ENCODE peak calls at places on chromosome 22, in nine cellular contexts. One of them, this sample, is unnamed.

GRCh38 chr22:46336119-46337078 is 885 bp downstream of the TRMU start:
- DNase-seq in CD8-positive, alpha-beta T cell: no peak
- DNase-seq in HepG2: peak; percentile 20
- DNase-seq in left ventricle myocardium inferior: peak; percentile 15
- DNase-seq in RWPE2: no peak
- DNase-seq in keratinocyte: no peak
- DNase-seq in CD4-positive, CD25-positive, alpha-beta regulatory T cell: no peak
- DNase-seq in ovary: no peak
- DNase-seq in fibroblast of lung: peak; percentile 23
- DNase-seq in this sample: peak; percentile 12

GRCh38 chr22:26064048-26064447 is 105.2 kb upstream of the SEZ6L start:
- DNase-seq in CD8-positive, alpha-beta T cell: no peak
- DNase-seq in HepG2: no peak
- DNase-seq in left ventricle myocardium inferior: no peak
- DNase-seq in RWPE2: no peak
- DNase-seq in keratinocyte: no peak
- DNase-seq in CD4-positive, CD25-positive, alpha-beta regulatory T cell: no peak
- DNase-seq in ovary: no peak
- DNase-seq in fibroblast of lung: no peak
- DNase-seq in this sample: no peak

GRCh38 chr22:44202261-44202789 is 21.6 kb downstream of the PARVG start:
- DNase-seq in CD8-positive, alpha-beta T cell: no peak
- DNase-seq in HepG2: no peak
- DNase-seq in left ventricle myocardium inferior: no peak
- DNase-seq in RWPE2: no peak
- DNase-seq in keratinocyte: no peak
- DNase-seq in CD4-positive, CD25-positive, alpha-beta regulatory T cell: no peak
- DNase-seq in ovary: peak; percentile 12
- DNase-seq in fibroblast of lung: peak; percentile 92
- DNase-seq in this sample: no peak

GRCh38 chr22:26139320-26139719 is 29.9 kb upstream of the SEZ6L start:
- DNase-seq in CD8-positive, alpha-beta T cell: no peak
- DNase-seq in HepG2: no peak
- DNase-seq in left ventricle myocardium inferior: no peak
- DNase-seq in RWPE2: no peak
- DNase-seq in keratinocyte: no peak
- DNase-seq in CD4-positive, CD25-positive, alpha-beta regulatory T cell: no peak
- DNase-seq in ovary: no peak
- DNase-seq in fibroblast of lung: no peak
- DNase-seq in this sample: no peak

GRCh38 chr22:39622881-39623367 is 52.4 kb downstream of the CACNA1I start:
- DNase-seq in CD8-positive, alpha-beta T cell: peak; percentile 56
- DNase-seq in HepG2: peak; percentile 16
- DNase-seq in left ventricle myocardium inferior: peak; percentile 52
- DNase-seq in RWPE2: no peak
- DNase-seq in keratinocyte: peak; percentile 5
- DNase-seq in CD4-positive, CD25-positive, alpha-beta regulatory T cell: peak; percentile 59
- DNase-seq in ovary: peak; percentile 29
- DNase-seq in fibroblast of lung: peak; percentile 17
- DNase-seq in this sample: peak; percentile 60

GRCh38 chr22:47796128-47796908 is 1033.9 kb downstream of the TBC1D22A start:
- DNase-seq in CD8-positive, alpha-beta T cell: no peak
- DNase-seq in HepG2: no peak
- DNase-seq in left ventricle myocardium inferior: no peak
- DNase-seq in RWPE2: no peak
- DNase-seq in keratinocyte: no peak
- DNase-seq in CD4-positive, CD25-positive, alpha-beta regulatory T cell: no peak
- DNase-seq in ovary: no peak
- DNase-seq in fibroblast of lung: no peak
- DNase-seq in this sample: no peak

GRCh38 chr22:40512426-40513136 is 123.9 kb downstream of the MRTFA start:
- DNase-seq in CD8-positive, alpha-beta T cell: no peak
- DNase-seq in HepG2: peak; percentile 55
- DNase-seq in left ventricle myocardium inferior: no peak
- DNase-seq in RWPE2: no peak
- DNase-seq in keratinocyte: peak; percentile 71
- DNase-seq in CD4-positive, CD25-positive, alpha-beta regulatory T cell: no peak
- DNase-seq in ovary: no peak
- DNase-seq in fibroblast of lung: peak; percentile 99
- DNase-seq in this sample: no peak

GRCh38 chr22:31635638-31636306 is 26.2 kb downstream of the PISD start:
- DNase-seq in CD8-positive, alpha-beta T cell: no peak
- DNase-seq in HepG2: no peak
- DNase-seq in left ventricle myocardium inferior: no peak
- DNase-seq in RWPE2: no peak
- DNase-seq in keratinocyte: no peak
- DNase-seq in CD4-positive, CD25-positive, alpha-beta regulatory T cell: no peak
- DNase-seq in ovary: no peak
- DNase-seq in fibroblast of lung: no peak
- DNase-seq in this sample: no peak

GRCh38 chr22:40406063-40406890 is 35.9 kb downstream of the SGSM3 start:
- DNase-seq in CD8-positive, alpha-beta T cell: no peak
- DNase-seq in HepG2: no peak
- DNase-seq in left ventricle myocardium inferior: no peak
- DNase-seq in RWPE2: no peak
- DNase-seq in keratinocyte: no peak
- DNase-seq in CD4-positive, CD25-positive, alpha-beta regulatory T cell: no peak
- DNase-seq in ovary: no peak
- DNase-seq in fibroblast of lung: no peak
- DNase-seq in this sample: no peak

GRCh38 chr22:49363526-49364230 is 464.0 kb downstream of the BRD1 start:
- DNase-seq in CD8-positive, alpha-beta T cell: no peak
- DNase-seq in HepG2: no peak
- DNase-seq in left ventricle myocardium inferior: no peak
- DNase-seq in RWPE2: no peak
- DNase-seq in keratinocyte: no peak
- DNase-seq in CD4-positive, CD25-positive, alpha-beta regulatory T cell: no peak
- DNase-seq in ovary: no peak
- DNase-seq in fibroblast of lung: no peak
- DNase-seq in this sample: no peak

GRCh38 chr22:32737811-32738210 is 63.7 kb upstream of the TIMP3 start:
- DNase-seq in CD8-positive, alpha-beta T cell: no peak
- DNase-seq in HepG2: no peak
- DNase-seq in left ventricle myocardium inferior: no peak
- DNase-seq in RWPE2: no peak
- DNase-seq in keratinocyte: no peak
- DNase-seq in CD4-positive, CD25-positive, alpha-beta regulatory T cell: no peak
- DNase-seq in ovary: no peak
- DNase-seq in fibroblast of lung: peak; percentile 49
- DNase-seq in this sample: no peak

GRCh38 chr22:46545041-46545796 is 7.8 kb upstream of the CELSR1 start:
- DNase-seq in CD8-positive, alpha-beta T cell: no peak
- DNase-seq in HepG2: no peak
- DNase-seq in left ventricle myocardium inferior: no peak
- DNase-seq in RWPE2: peak; percentile 15
- DNase-seq in keratinocyte: no peak
- DNase-seq in CD4-positive, CD25-positive, alpha-beta regulatory T cell: no peak
- DNase-seq in ovary: no peak
- DNase-seq in fibroblast of lung: no peak
- DNase-seq in this sample: no peak

GRCh38 chr22:39481054-39481453 is 21.0 kb upstream of the MIEF1 start:
- DNase-seq in CD8-positive, alpha-beta T cell: no peak
- DNase-seq in HepG2: no peak
- DNase-seq in left ventricle myocardium inferior: no peak
- DNase-seq in RWPE2: no peak
- DNase-seq in keratinocyte: no peak
- DNase-seq in CD4-positive, CD25-positive, alpha-beta regulatory T cell: no peak
- DNase-seq in ovary: no peak
- DNase-seq in fibroblast of lung: peak; percentile 22
- DNase-seq in this sample: no peak

GRCh38 chr22:50731811-50732624 is 6.0 kb upstream of the ACR start:
- DNase-seq in CD8-positive, alpha-beta T cell: peak; percentile 43
- DNase-seq in HepG2: peak; percentile 28
- DNase-seq in left ventricle myocardium inferior: peak; percentile 37
- DNase-seq in RWPE2: peak; percentile 25
- DNase-seq in keratinocyte: peak; percentile 30
- DNase-seq in CD4-positive, CD25-positive, alpha-beta regulatory T cell: peak; percentile 54
- DNase-seq in ovary: peak; percentile 31
- DNase-seq in fibroblast of lung: peak; percentile 7
- DNase-seq in this sample: peak; percentile 67

GRCh38 chr22:49464024-49464423 is 363.6 kb downstream of the BRD1 start:
- DNase-seq in CD8-positive, alpha-beta T cell: no peak
- DNase-seq in HepG2: no peak
- DNase-seq in left ventricle myocardium inferior: no peak
- DNase-seq in RWPE2: no peak
- DNase-seq in keratinocyte: no peak
- DNase-seq in CD4-positive, CD25-positive, alpha-beta regulatory T cell: no peak
- DNase-seq in ovary: no peak
- DNase-seq in fibroblast of lung: no peak
- DNase-seq in this sample: no peak

GRCh38 chr22:48259991-48260670 is 1497.7 kb downstream of the TBC1D22A start:
- DNase-seq in CD8-positive, alpha-beta T cell: no peak
- DNase-seq in HepG2: no peak
- DNase-seq in left ventricle myocardium inferior: no peak
- DNase-seq in RWPE2: no peak
- DNase-seq in keratinocyte: no peak
- DNase-seq in CD4-positive, CD25-positive, alpha-beta regulatory T cell: no peak
- DNase-seq in ovary: no peak
- DNase-seq in fibroblast of lung: no peak
- DNase-seq in this sample: no peak

GRCh38 chr22:20392983-20393704 is 807 bp upstream of the ZNF74 start:
- DNase-seq in CD8-positive, alpha-beta T cell: no peak
- DNase-seq in HepG2: no peak
- DNase-seq in left ventricle myocardium inferior: no peak
- DNase-seq in RWPE2: no peak
- DNase-seq in keratinocyte: no peak
- DNase-seq in CD4-positive, CD25-positive, alpha-beta regulatory T cell: no peak
- DNase-seq in ovary: peak; percentile 41
- DNase-seq in fibroblast of lung: no peak
- DNase-seq in this sample: no peak

GRCh38 chr22:30217698-30218565 is 28.6 kb downstream of the LIF start:
- DNase-seq in CD8-positive, alpha-beta T cell: no peak
- DNase-seq in HepG2: no peak
- DNase-seq in left ventricle myocardium inferior: no peak
- DNase-seq in RWPE2: no peak
- DNase-seq in keratinocyte: no peak
- DNase-seq in CD4-positive, CD25-positive, alpha-beta regulatory T cell: no peak
- DNase-seq in ovary: no peak
- DNase-seq in fibroblast of lung: no peak
- DNase-seq in this sample: no peak

GRCh38 chr22:23404689-23405365 is 175.3 kb downstream of the IGLL1 start:
- DNase-seq in CD8-positive, alpha-beta T cell: no peak
- DNase-seq in HepG2: peak; percentile 35
- DNase-seq in left ventricle myocardium inferior: no peak
- DNase-seq in RWPE2: no peak
- DNase-seq in keratinocyte: no peak
- DNase-seq in CD4-positive, CD25-positive, alpha-beta regulatory T cell: no peak
- DNase-seq in ovary: peak; percentile 75
- DNase-seq in fibroblast of lung: no peak
- DNase-seq in this sample: peak; percentile 30

GRCh38 chr22:37423283-37423682 is 4.0 kb downstream of the ELFN2 start:
- DNase-seq in CD8-positive, alpha-beta T cell: no peak
- DNase-seq in HepG2: no peak
- DNase-seq in left ventricle myocardium inferior: no peak
- DNase-seq in RWPE2: no peak
- DNase-seq in keratinocyte: no peak
- DNase-seq in CD4-positive, CD25-positive, alpha-beta regulatory T cell: no peak
- DNase-seq in ovary: no peak
- DNase-seq in fibroblast of lung: no peak
- DNase-seq in this sample: no peak
- H3K27me3 ChIP-seq in CD8-positive, alpha-beta T cell: peaks cover 9% of the 10 kb centered on the region
- H3K27me3 ChIP-seq in HepG2: peaks cover 11% of the 10 kb centered on the region
- H3K27me3 ChIP-seq in left ventricle myocardium inferior: peaks cover 100% of the 10 kb centered on the region
- H3K27me3 ChIP-seq in RWPE2: no peaks in the 10 kb centered on the region
- H3K27me3 ChIP-seq in keratinocyte: peaks cover 37% of the 10 kb centered on the region
- H3K27me3 ChIP-seq in CD4-positive, CD25-positive, alpha-beta regulatory T cell: peaks cover under 1% of the 10 kb centered on the region
- H3K27me3 ChIP-seq in ovary: no peaks in the 10 kb centered on the region
- H3K27me3 ChIP-seq in fibroblast of lung: peaks cover 49% of the 10 kb centered on the region
- H3K27me3 ChIP-seq in this sample: peaks cover 3% of the 10 kb centered on the region

DNA sequence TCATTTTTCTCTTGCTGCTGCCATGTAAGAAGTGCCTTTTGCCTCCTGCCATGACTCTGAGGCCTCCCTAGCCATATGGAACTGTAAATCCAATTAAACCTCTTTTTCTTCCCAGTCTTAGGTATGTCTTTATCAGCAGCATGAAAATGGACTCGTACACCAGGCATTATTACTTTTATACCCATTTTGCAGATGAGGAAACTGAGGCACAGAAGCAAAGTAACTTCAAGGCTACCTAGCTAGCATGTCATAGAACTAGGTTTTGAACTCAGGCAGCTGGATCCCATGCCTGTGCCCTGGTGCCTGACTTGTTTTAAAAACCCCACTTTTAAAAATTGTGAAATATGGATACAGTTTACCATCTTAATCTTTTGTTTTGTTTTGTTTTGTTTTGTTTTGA is 25.8 kb downstream of the KIAA1671 start:
- DNase-seq in CD8-positive, alpha-beta T cell: no peak
- DNase-seq in HepG2: no peak
- DNase-seq in left ventricle myocardium inferior: no peak
- DNase-seq in RWPE2: no peak
- DNase-seq in keratinocyte: no peak
- DNase-seq in CD4-positive, CD25-positive, alpha-beta regulatory T cell: no peak
- DNase-seq in ovary: no peak
- DNase-seq in fibroblast of lung: no peak
- DNase-seq in this sample: no peak
- H3K4me3 ChIP-seq in CD8-positive, alpha-beta T cell: no peak overlapping the region
- H3K4me3 ChIP-seq in HepG2: no peak overlapping the region
- H3K4me3 ChIP-seq in left ventricle myocardium inferior: no peak overlapping the region
- H3K4me3 ChIP-seq in RWPE2: no peak overlapping the region
- H3K4me3 ChIP-seq in keratinocyte: no peak overlapping the region
- H3K4me3 ChIP-seq in CD4-positive, CD25-positive, alpha-beta regulatory T cell: no peak overlapping the region
- H3K4me3 ChIP-seq in ovary: no peak overlapping the region
- H3K4me3 ChIP-seq in fibroblast of lung: no peak overlapping the region
- H3K4me3 ChIP-seq in this sample: no peak overlapping the region

GRCh38 chr22:27952779-27953178 is 33.7 kb upstream of the PITPNB start:
- DNase-seq in CD8-positive, alpha-beta T cell: no peak
- DNase-seq in HepG2: no peak
- DNase-seq in left ventricle myocardium inferior: no peak
- DNase-seq in RWPE2: no peak
- DNase-seq in keratinocyte: no peak
- DNase-seq in CD4-positive, CD25-positive, alpha-beta regulatory T cell: no peak
- DNase-seq in ovary: no peak
- DNase-seq in fibroblast of lung: no peak
- DNase-seq in this sample: no peak
- H3K27ac ChIP-seq in CD8-positive, alpha-beta T cell: no peak overlapping the region
- H3K27ac ChIP-seq in HepG2: no peak overlapping the region
- H3K27ac ChIP-seq in left ventricle myocardium inferior: no peak overlapping the region
- H3K27ac ChIP-seq in RWPE2: no peak overlapping the region
- H3K27ac ChIP-seq in keratinocyte: no peak overlapping the region
- H3K27ac ChIP-seq in CD4-positive, CD25-positive, alpha-beta regulatory T cell: no peak overlapping the region
- H3K27ac ChIP-seq in ovary: no peak overlapping the region
- H3K27ac ChIP-seq in fibroblast of lung: no peak overlapping the region
- H3K27ac ChIP-seq in this sample: no peak overlapping the region

DNA sequence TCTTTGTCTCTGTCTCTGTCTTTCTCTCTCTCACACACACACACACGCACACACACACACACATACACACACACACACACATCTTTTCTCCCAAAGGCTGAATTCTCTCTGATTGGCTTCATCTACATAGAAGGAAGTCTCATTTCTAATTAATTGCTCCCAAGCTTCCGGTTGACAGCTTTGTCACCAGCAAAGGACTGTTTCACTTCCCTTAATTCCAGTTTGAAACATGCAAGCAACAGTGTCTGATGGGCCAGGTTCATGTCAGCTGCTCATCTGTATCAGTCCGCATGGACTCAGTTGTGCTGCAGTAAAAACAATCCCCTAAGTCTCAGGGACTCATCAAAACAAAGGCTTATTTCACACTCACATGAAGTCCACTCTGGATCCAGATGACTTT is 16.2 kb upstream of the PVALB start:
- DNase-seq in CD8-positive, alpha-beta T cell: no peak
- DNase-seq in HepG2: no peak
- DNase-seq in left ventricle myocardium inferior: no peak
- DNase-seq in RWPE2: no peak
- DNase-seq in keratinocyte: no peak
- DNase-seq in CD4-positive, CD25-positive, alpha-beta regulatory T cell: no peak
- DNase-seq in ovary: no peak
- DNase-seq in fibroblast of lung: no peak
- DNase-seq in this sample: no peak
- H3K27me3 ChIP-seq in CD8-positive, alpha-beta T cell: no peaks in the 10 kb centered on the region
- H3K27me3 ChIP-seq in HepG2: peaks cover 1% of the 10 kb centered on the region
- H3K27me3 ChIP-seq in left ventricle myocardium inferior: peaks cover 76% of the 10 kb centered on the region
- H3K27me3 ChIP-seq in RWPE2: no peaks in the 10 kb centered on the region
- H3K27me3 ChIP-seq in keratinocyte: no peaks in the 10 kb centered on the region
- H3K27me3 ChIP-seq in CD4-positive, CD25-positive, alpha-beta regulatory T cell: no peaks in the 10 kb centered on the region
- H3K27me3 ChIP-seq in ovary: no peaks in the 10 kb centered on the region
- H3K27me3 ChIP-seq in fibroblast of lung: no peaks in the 10 kb centered on the region
- H3K27me3 ChIP-seq in this sample: no peaks in the 10 kb centered on the region

This sample was measured in naive thymus-derived CD4-positive, alpha-beta T cell.